ENCODE peak calls at places on chromosomes 1 and 21, in six cellular contexts. One of them, this sample, is unnamed.

GRCh38 chr1:43885311-43885801 is 48.2 kb upstream of the ARTN start:
- DNase-seq in CD8-positive, alpha-beta T cell: no peak
- DNase-seq in GM20000: no peak
- DNase-seq in cardiac muscle cell: no peak
- DNase-seq in fibroblast of pulmonary artery: no peak
- DNase-seq in upper lobe of right lung: no peak
- DNase-seq in this sample: no peak

GRCh38 chr1:151371744-151372410 is 628 bp downstream of the SELENBP1 start:
- DNase-seq in cardiac muscle cell: peak
- DNase-seq in fibroblast of pulmonary artery: peak
- DNase-seq in CD8-positive, alpha-beta T cell: no peak
- DNase-seq in GM20000: no peak
- DNase-seq in upper lobe of right lung: peak
- DNase-seq in this sample: no peak

GRCh38 chr1:60615661-60616060 is 466.7 kb upstream of the NFIA start:
- DNase-seq in upper lobe of right lung: no peak
- DNase-seq in CD8-positive, alpha-beta T cell: no peak
- DNase-seq in cardiac muscle cell: no peak
- DNase-seq in fibroblast of pulmonary artery: no peak
- DNase-seq in GM20000: no peak
- DNase-seq in this sample: no peak

GRCh38 chr1:214551052-214551435 is 358 bp downstream of the PTPN14 start:
- DNase-seq in CD8-positive, alpha-beta T cell: no peak
- DNase-seq in cardiac muscle cell: no peak
- DNase-seq in upper lobe of right lung: peak
- DNase-seq in fibroblast of pulmonary artery: no peak
- DNase-seq in GM20000: no peak
- DNase-seq in this sample: no peak

GRCh38 chr1:214727274-214727673 is 124.3 kb downstream of the CENPF start:
- DNase-seq in CD8-positive, alpha-beta T cell: no peak
- DNase-seq in upper lobe of right lung: no peak
- DNase-seq in cardiac muscle cell: no peak
- DNase-seq in fibroblast of pulmonary artery: no peak
- DNase-seq in GM20000: no peak
- DNase-seq in this sample: no peak

GRCh38 chr1:201405484-201405831 is 6.3 kb upstream of the LAD1 start:
- DNase-seq in cardiac muscle cell: no peak
- DNase-seq in fibroblast of pulmonary artery: no peak
- DNase-seq in GM20000: no peak
- DNase-seq in CD8-positive, alpha-beta T cell: no peak
- DNase-seq in upper lobe of right lung: peak
- DNase-seq in this sample: no peak

GRCh38 chr1:190104959-190105358 is 372.7 kb downstream of the BRINP3 start:
- DNase-seq in GM20000: no peak
- DNase-seq in fibroblast of pulmonary artery: no peak
- DNase-seq in cardiac muscle cell: no peak
- DNase-seq in CD8-positive, alpha-beta T cell: no peak
- DNase-seq in upper lobe of right lung: no peak
- DNase-seq in this sample: no peak

GRCh38 chr1:31701137-31701736 is 2.6 kb downstream of the COL16A1 start:
- DNase-seq in upper lobe of right lung: peak
- DNase-seq in cardiac muscle cell: peak
- DNase-seq in CD8-positive, alpha-beta T cell: peak
- DNase-seq in fibroblast of pulmonary artery: peak
- DNase-seq in GM20000: no peak
- DNase-seq in this sample: peak

GRCh38 chr1:201076036-201076435 is 36.2 kb downstream of the CACNA1S start:
- DNase-seq in fibroblast of pulmonary artery: no peak
- DNase-seq in cardiac muscle cell: no peak
- DNase-seq in GM20000: no peak
- DNase-seq in CD8-positive, alpha-beta T cell: no peak
- DNase-seq in upper lobe of right lung: no peak
- DNase-seq in this sample: no peak

GRCh38 chr21:34022557-34023335 is 50.6 kb upstream of the MRPS6 start:
- DNase-seq in fibroblast of pulmonary artery: no peak
- DNase-seq in cardiac muscle cell: no peak
- DNase-seq in upper lobe of right lung: no peak
- DNase-seq in CD8-positive, alpha-beta T cell: peak
- DNase-seq in GM20000: no peak
- DNase-seq in this sample: no peak

GRCh38 chr1:51270751-51271150 is 34.7 kb downstream of the RNF11 start:
- DNase-seq in CD8-positive, alpha-beta T cell: no peak
- DNase-seq in fibroblast of pulmonary artery: no peak
- DNase-seq in GM20000: no peak
- DNase-seq in upper lobe of right lung: no peak
- DNase-seq in cardiac muscle cell: no peak
- DNase-seq in this sample: no peak

GRCh38 chr1:94142022-94142421 is 21.1 kb upstream of the ABCA4 start:
- DNase-seq in CD8-positive, alpha-beta T cell: no peak
- DNase-seq in upper lobe of right lung: no peak
- DNase-seq in cardiac muscle cell: peak
- DNase-seq in fibroblast of pulmonary artery: peak
- DNase-seq in GM20000: no peak
- DNase-seq in this sample: no peak

GRCh38 chr1:111591946-111592345 is 27.6 kb upstream of the RAP1A start:
- DNase-seq in fibroblast of pulmonary artery: no peak
- DNase-seq in CD8-positive, alpha-beta T cell: no peak
- DNase-seq in upper lobe of right lung: no peak
- DNase-seq in cardiac muscle cell: no peak
- DNase-seq in GM20000: no peak
- DNase-seq in this sample: no peak

GRCh38 chr1:16351994-16352841 is at the start of gene FBXO42:
- DNase-seq in cardiac muscle cell: peak
- DNase-seq in GM20000: peak
- DNase-seq in fibroblast of pulmonary artery: peak
- DNase-seq in CD8-positive, alpha-beta T cell: peak
- DNase-seq in upper lobe of right lung: peak
- DNase-seq in this sample: peak
- TF ChIP-seq CTCF in cardiac muscle cell: peak
- TF ChIP-seq CTCF in GM20000: peak
- TF ChIP-seq CTCF in fibroblast of pulmonary artery: peak
- TF ChIP-seq CTCF in CD8-positive, alpha-beta T cell: peak
- TF ChIP-seq CTCF in upper lobe of right lung: peak
- TF ChIP-seq CTCF in this sample: no peak

GRCh38 chr1:84774674-84775548 is 84.7 kb upstream of the SSX2IP start:
- DNase-seq in GM20000: no peak
- DNase-seq in CD8-positive, alpha-beta T cell: no peak
- DNase-seq in fibroblast of pulmonary artery: no peak
- DNase-seq in cardiac muscle cell: no peak
- DNase-seq in upper lobe of right lung: no peak
- DNase-seq in this sample: no peak
- TF ChIP-seq CTCF in GM20000: no peak
- TF ChIP-seq CTCF in CD8-positive, alpha-beta T cell: no peak
- TF ChIP-seq CTCF in fibroblast of pulmonary artery: no peak
- TF ChIP-seq CTCF in cardiac muscle cell: no peak
- TF ChIP-seq CTCF in upper lobe of right lung: no peak
- TF ChIP-seq CTCF in this sample: no peak

GRCh38 chr21:45319461-45320211 is 31.9 kb upstream of the POFUT2 start:
- DNase-seq in upper lobe of right lung: peak
- DNase-seq in cardiac muscle cell: no peak
- DNase-seq in GM20000: no peak
- DNase-seq in fibroblast of pulmonary artery: no peak
- DNase-seq in CD8-positive, alpha-beta T cell: no peak
- DNase-seq in this sample: no peak
- TF ChIP-seq CTCF in upper lobe of right lung: peak
- TF ChIP-seq CTCF in cardiac muscle cell: no peak
- TF ChIP-seq CTCF in GM20000: no peak
- TF ChIP-seq CTCF in fibroblast of pulmonary artery: no peak
- TF ChIP-seq CTCF in CD8-positive, alpha-beta T cell: no peak
- TF ChIP-seq CTCF in this sample: no peak

GRCh38 chr1:1631793-1632420 is at the start of gene MMP23B:
- DNase-seq in CD8-positive, alpha-beta T cell: no peak
- DNase-seq in fibroblast of pulmonary artery: no peak
- DNase-seq in upper lobe of right lung: peak
- DNase-seq in GM20000: no peak
- DNase-seq in cardiac muscle cell: peak
- DNase-seq in this sample: no peak

GRCh38 chr1:1630965-1631792 is 794 bp upstream of the MMP23B start:
- DNase-seq in cardiac muscle cell: peak
- DNase-seq in GM20000: no peak
- DNase-seq in upper lobe of right lung: peak
- DNase-seq in fibroblast of pulmonary artery: peak
- DNase-seq in CD8-positive, alpha-beta T cell: no peak
- DNase-seq in this sample: no peak

GRCh38 chr1:1629430-1630190 is 2.4 kb upstream of the MMP23B start:
- DNase-seq in fibroblast of pulmonary artery: no peak
- DNase-seq in upper lobe of right lung: peak
- DNase-seq in cardiac muscle cell: no peak
- DNase-seq in CD8-positive, alpha-beta T cell: peak
- DNase-seq in GM20000: peak
- DNase-seq in this sample: no peak

GRCh38 chr1:1628656-1629429 is 3.1 kb upstream of the MMP23B start:
- DNase-seq in fibroblast of pulmonary artery: no peak
- DNase-seq in cardiac muscle cell: no peak
- DNase-seq in upper lobe of right lung: no peak
- DNase-seq in CD8-positive, alpha-beta T cell: no peak
- DNase-seq in GM20000: no peak
- DNase-seq in this sample: no peak

DNA sequence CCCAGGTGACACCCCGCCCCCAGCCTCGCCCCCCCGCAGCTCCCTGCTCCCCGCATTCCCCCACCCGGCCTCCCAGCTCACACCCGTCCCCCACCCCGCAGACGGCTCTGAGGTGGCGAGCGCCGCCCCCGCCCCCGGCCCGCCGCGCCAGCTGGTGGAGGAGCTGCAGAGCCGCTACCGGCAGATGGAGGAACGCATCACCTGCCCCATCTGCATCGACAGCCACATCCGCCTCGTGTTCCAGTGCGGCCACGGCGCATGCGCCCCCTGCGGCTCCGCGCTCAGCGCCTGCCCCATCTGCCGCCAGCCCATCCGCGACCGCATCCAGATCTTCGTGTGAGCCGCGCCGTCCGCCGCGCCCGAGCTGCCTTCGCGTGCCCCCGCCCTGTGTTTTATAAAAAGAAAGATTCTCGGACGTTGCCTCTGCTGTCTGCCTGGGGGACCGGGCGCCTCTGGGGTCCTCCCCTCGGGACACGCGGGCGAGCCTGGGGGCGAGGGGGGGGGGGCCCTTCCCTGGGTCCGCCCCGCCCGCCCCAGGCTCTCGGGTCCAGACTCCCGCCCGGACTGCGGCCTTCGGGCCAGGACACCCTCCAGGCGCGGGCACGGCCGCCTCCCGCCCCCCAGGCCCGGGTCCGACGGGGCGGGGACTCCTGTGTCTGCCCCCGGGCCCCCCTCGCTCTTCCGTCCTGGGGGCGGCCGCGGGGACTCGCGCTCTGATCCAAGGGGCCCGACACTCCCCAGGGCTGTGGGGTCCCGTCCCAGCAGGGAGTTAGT is 1.6 kb upstream of the MMP23B start:
- DNase-seq in GM20000: peak
- DNase-seq in CD8-positive, alpha-beta T cell: peak
- DNase-seq in upper lobe of right lung: peak
- DNase-seq in fibroblast of pulmonary artery: peak
- DNase-seq in cardiac muscle cell: peak
- DNase-seq in this sample: no peak
- TF ChIP-seq CTCF in GM20000: no peak
- TF ChIP-seq CTCF in CD8-positive, alpha-beta T cell: no peak
- TF ChIP-seq CTCF in upper lobe of right lung: no peak
- TF ChIP-seq CTCF in fibroblast of pulmonary artery: no peak
- TF ChIP-seq CTCF in cardiac muscle cell: no peak
- TF ChIP-seq CTCF in this sample: no peak

GRCh38 chr1:158992787-158993312 is 16.9 kb upstream of the IFI16 start:
- DNase-seq in CD8-positive, alpha-beta T cell: no peak
- DNase-seq in fibroblast of pulmonary artery: no peak
- DNase-seq in upper lobe of right lung: no peak
- DNase-seq in cardiac muscle cell: no peak
- DNase-seq in GM20000: no peak
- DNase-seq in this sample: no peak

GRCh38 chr1:158984386-158984785 is 25.3 kb upstream of the IFI16 start:
- DNase-seq in upper lobe of right lung: no peak
- DNase-seq in GM20000: no peak
- DNase-seq in fibroblast of pulmonary artery: no peak
- DNase-seq in cardiac muscle cell: no peak
- DNase-seq in CD8-positive, alpha-beta T cell: no peak
- DNase-seq in this sample: no peak

GRCh38 chr1:158989424-158989823 is 20.3 kb upstream of the IFI16 start:
- DNase-seq in upper lobe of right lung: no peak
- DNase-seq in CD8-positive, alpha-beta T cell: no peak
- DNase-seq in GM20000: no peak
- DNase-seq in cardiac muscle cell: no peak
- DNase-seq in fibroblast of pulmonary artery: no peak
- DNase-seq in this sample: no peak
- TF ChIP-seq CTCF in upper lobe of right lung: no peak
- TF ChIP-seq CTCF in CD8-positive, alpha-beta T cell: no peak
- TF ChIP-seq CTCF in GM20000: no peak
- TF ChIP-seq CTCF in cardiac muscle cell: no peak
- TF ChIP-seq CTCF in fibroblast of pulmonary artery: no peak
- TF ChIP-seq CTCF in this sample: no peak